ENCODE peak calls at places on chromosomes 11 and 22, in six cellular contexts. T is mammary epithelial cell, J is pancreas, M is endothelial cell, P is amniotic stem cell, H is glutamatergic neuron. L is an unnamed sample.

GRCh38 chr11:64810891-64811272 is 531 bp upstream of the MEN1 start:
- DNase-seq in H (no peak), P (no peak), M (no peak), J (no peak), T (no peak), L (no peak)

GRCh38 chr11:129719037-129719436 is 96.6 kb upstream of the TMEM45B start:
- DNase-seq in P (no peak), T (no peak), J (no peak), M (no peak), H (no peak), L (no peak)

GRCh38 chr11:12075822-12076821 is 34.3 kb upstream of the MICAL2 start:
- DNase-seq in J (no peak), H (no peak), T (peak), M (no peak), P (peak), L (no peak)

GRCh38 chr11:72642815-72643511 is 31.3 kb downstream of the PDE2A start:
- DNase-seq in H (peak), P (peak), J (peak), T (no peak), M (peak), L (peak)

GRCh38 chr22:50160947-50161346 is 9.6 kb upstream of the PANX2 start:
- DNase-seq in T (no peak), J (no peak), H (no peak), P (no peak), M (no peak), L (no peak)

GRCh38 chr11:86116996-86117705 is 48.3 kb upstream of the PICALM start:
- DNase-seq in H (no peak), J (no peak), T (peak), M (no peak), P (no peak), L (no peak)

GRCh38 chr11:75986966-75987365 is 172.0 kb downstream of the UVRAG start:
- DNase-seq in T (no peak), P (no peak), H (no peak), J (no peak), M (no peak), L (no peak)

GRCh38 chr11:17406818-17407149 is 18.3 kb upstream of the KCNJ11 start:
- DNase-seq in P (no peak), H (no peak), T (no peak), J (no peak), M (no peak), L (no peak)

GRCh38 chr22:29259253-29259899 is 8.4 kb downstream of the RHBDD3 start:
- DNase-seq in T (no peak), M (no peak), H (peak), P (no peak), J (no peak), L (no peak)

GRCh38 chr11:7165911-7166310 is 77.1 kb downstream of the RBMXL2 start:
- DNase-seq in P (no peak), H (no peak), M (no peak), T (no peak), J (no peak), L (no peak)

GRCh38 chr11:34251640-34251980 is 106.2 kb downstream of the ABTB2 start:
- DNase-seq in P (no peak), M (no peak), H (no peak), T (no peak), J (no peak), L (no peak)

GRCh38 chr11:111010391-111011354 is 234.9 kb upstream of the POU2AF2 start:
- DNase-seq in T (no peak), H (no peak), M (no peak), P (no peak), J (no peak), L (no peak)

GRCh38 chr11:58286249-58286648 is 18.2 kb upstream of the OR10W1 start:
- DNase-seq in H (no peak), T (peak), J (no peak), P (no peak), M (peak), L (no peak)

GRCh38 chr11:111719379-111719778 is 46.8 kb downstream of the PPP2R1B start:
- DNase-seq in T (peak), J (no peak), P (no peak), M (no peak), H (no peak), L (no peak)

GRCh38 chr11:64891880-64892279 is 13.5 kb upstream of the EHD1 start:
- DNase-seq in M (no peak), P (no peak), T (no peak), H (no peak), J (no peak), L (no peak)

GRCh38 chr11:75518771-75519653 is 6.7 kb downstream of the GDPD5 start:
- DNase-seq in M (no peak), P (no peak), J (no peak), T (no peak), H (no peak), L (no peak)

GRCh38 chr11:94658888-94659287 is 91.7 kb downstream of the PIWIL4 start:
- DNase-seq in J (no peak), H (no peak), M (no peak), P (no peak), T (no peak), L (no peak)

GRCh38 chr11:19715373-19715772 is 2.7 kb downstream of the NAV2 start:
- DNase-seq in P (peak), T (peak), H (no peak), J (no peak), M (no peak), L (no peak)

GRCh38 chr11:64037027-64037633 is 1.4 kb downstream of the FLRT1 start:
- DNase-seq in J (no peak), P (no peak), T (no peak), H (peak), M (no peak), L (no peak)

GRCh38 chr11:99814738-99815137 is 794.0 kb downstream of the CNTN5 start:
- DNase-seq in H (no peak), J (no peak), P (no peak), M (no peak), T (no peak), L (no peak)

GRCh38 chr11:71183878-71184277 is 68.5 kb downstream of the SHANK2 start:
- DNase-seq in H (no peak), P (no peak), M (no peak), T (no peak), J (no peak), L (no peak)

GRCh38 chr11:121023848-121024751 is at the start of gene TBCEL:
- DNase-seq in P (peak), T (peak), H (peak), M (peak), J (peak), L (peak)

L was measured in ecto neural progenitor cell.